ENCODE peak calls at places on chromosomes 6 and 20, in eight cellular contexts. K, T, M, L, O, G, S and U are unnamed samples. For H3K4me1, the result is how much of the 10 kb centered on the place peaks cover.

GRCh38 chr6:113636357-113636824 is 220.8 kb upstream of the MARCKS start:
- DNase-seq in O (peak), S (peak), L (no peak), M (no peak), K (peak), T (no peak), G (no peak), U (no peak)

GRCh38 chr6:42365021-42365420 is 86.7 kb downstream of the TRERF1 start:
- DNase-seq in S (peak), K (peak), T (no peak), L (no peak), G (no peak), M (no peak), O (no peak), U (no peak)

GRCh38 chr6:170128346-170128745 is 162.5 kb downstream of the DLL1 start:
- DNase-seq in T (no peak), M (no peak), K (no peak), S (no peak), O (no peak), G (no peak), L (peak), U (no peak)

GRCh38 chr6:158041788-158042187 is 60.1 kb downstream of the SYNJ2 start:
- DNase-seq in T (no peak), G (no peak), O (no peak), L (no peak), M (no peak), S (no peak), K (no peak), U (no peak)

GRCh38 chr6:118319890-118320289 is 228.2 kb upstream of the PLN start:
- DNase-seq in M (no peak), K (no peak), O (peak), L (no peak), G (no peak), T (no peak), S (no peak), U (no peak)

GRCh38 chr20:50336631-50337030 is 146.0 kb downstream of the CEBPB start:
- DNase-seq in L (no peak), M (no peak), G (no peak), O (no peak), T (no peak), S (peak), K (peak), U (no peak)

GRCh38 chr6:79302341-79302740 is 67.9 kb upstream of the HMGN3 start:
- DNase-seq in T (no peak), L (no peak), G (no peak), K (no peak), S (no peak), O (peak), M (no peak), U (no peak)

GRCh38 chr6:19434065-19434464 is 403.1 kb upstream of the ID4 start:
- DNase-seq in G (no peak), S (no peak), T (no peak), O (no peak), K (no peak), L (no peak), M (no peak), U (no peak)

GRCh38 chr6:84583784-84584183 is 180.6 kb downstream of the TBX18 start:
- DNase-seq in M (no peak), K (peak), T (no peak), O (no peak), L (no peak), S (peak), G (no peak), U (no peak)

GRCh38 chr6:40477246-40478126 is 109.7 kb downstream of the LRFN2 start:
- DNase-seq in K (no peak), M (peak), O (peak), G (no peak), T (peak), L (peak), S (no peak), U (no peak)

GRCh38 chr20:14830466-14830865 is 493.1 kb upstream of the FLRT3 start:
- DNase-seq in K (no peak), G (no peak), T (no peak), L (no peak), O (no peak), S (no peak), M (no peak), U (no peak)

GRCh38 chr6:50845499-50846108 is 26.9 kb downstream of the TFAP2B start:
- DNase-seq in T (no peak), L (no peak), O (peak), G (no peak), S (no peak), K (no peak), M (no peak), U (peak)

GRCh38 chr6:3410385-3411360 is 46.2 kb downstream of the SLC22A23 start:
- DNase-seq in L (peak), K (peak), G (no peak), M (peak), O (peak), T (peak), S (peak), U (no peak)

GRCh38 chr6:7541175-7542064 is at the start of gene DSP:
- DNase-seq in L (no peak), O (peak), M (no peak), S (peak), K (peak), T (peak), G (peak), U (peak)

GRCh38 chr6:33621396-33622388 is 570 bp downstream of the ITPR3 start:
- DNase-seq in L (peak), T (peak), O (peak), G (peak), K (no peak), S (peak), M (peak), U (peak)

GRCh38 chr6:39897699-39898098 is 36.6 kb downstream of the MOCS1 start:
- DNase-seq in K (no peak), T (no peak), S (no peak), L (no peak), O (no peak), G (no peak), M (no peak), U (no peak)

GRCh38 chr6:94089915-94090314 is 670.6 kb upstream of the EPHA7 start:
- DNase-seq in O (peak), K (no peak), L (no peak), G (no peak), S (no peak), M (no peak), T (no peak), U (no peak)

GRCh38 chr20:13626724-13627123 is 12.0 kb downstream of the TASP1 start:
- DNase-seq in K (no peak), L (no peak), G (no peak), S (no peak), O (no peak), M (no peak), T (no peak), U (no peak)

GRCh38 chr20:58624687-58625086 is 26.4 kb upstream of the STX16 start:
- DNase-seq in S (no peak), L (no peak), K (no peak), G (no peak), M (no peak), T (no peak), O (no peak), U (no peak)

GRCh38 chr6:63140114-63140513 is 71.2 kb upstream of the FKBP1C start:
- DNase-seq in L (no peak), G (no peak), O (no peak), M (no peak), T (no peak), K (no peak), S (no peak), U (no peak)

GRCh38 chr6:49423817-49424216 is 39.2 kb downstream of the MMUT start:
- DNase-seq in T (no peak), M (no peak), L (no peak), O (peak), G (no peak), S (peak), K (no peak), U (no peak)

GRCh38 chr6:11120273-11121005 is 8.9 kb upstream of the ERVFRD-1 start:
- DNase-seq in O (no peak), S (peak), K (peak), M (no peak), T (no peak), G (no peak), L (no peak), U (no peak)

GRCh38 chr6:31952140-31952805 is 6.4 kb downstream of the CFB start:
- DNase-seq in O (peak), G (peak), K (peak), M (no peak), S (peak), T (no peak), L (peak), U (peak)

GRCh38 chr20:58143531-58143930 is 84.9 kb downstream of the ANKRD60 start:
- DNase-seq in K (no peak), T (no peak), L (no peak), S (no peak), M (no peak), O (no peak), G (no peak), U (no peak)

GRCh38 chr6:10441004-10441654 is 26.3 kb upstream of the TFAP2A start:
- DNase-seq in M (no peak), K (peak), O (peak), S (peak), L (no peak), G (no peak), T (no peak), U (no peak)

GRCh38 chr6:112501705-112502104 is 154.6 kb downstream of the RFPL4B start:
- DNase-seq in K (peak), G (peak), L (no peak), T (no peak), M (no peak), S (no peak), O (peak), U (peak)
- H3K4me1 ChIP-seq in K (under half), G (under half), L (under half), T (under half), M (under half), S (under half), O (under half), U (under half)

GRCh38 chr6:104010897-104011296 is 848.8 kb downstream of the HACE1 start:
- DNase-seq in L (no peak), K (no peak), O (no peak), T (no peak), S (no peak), G (no peak), M (no peak), U (no peak)
- H3K27ac ChIP-seq in L (no peak), K (no peak), O (no peak), T (no peak), S (no peak), G (no peak), M (no peak), U (no peak)

DNA sequence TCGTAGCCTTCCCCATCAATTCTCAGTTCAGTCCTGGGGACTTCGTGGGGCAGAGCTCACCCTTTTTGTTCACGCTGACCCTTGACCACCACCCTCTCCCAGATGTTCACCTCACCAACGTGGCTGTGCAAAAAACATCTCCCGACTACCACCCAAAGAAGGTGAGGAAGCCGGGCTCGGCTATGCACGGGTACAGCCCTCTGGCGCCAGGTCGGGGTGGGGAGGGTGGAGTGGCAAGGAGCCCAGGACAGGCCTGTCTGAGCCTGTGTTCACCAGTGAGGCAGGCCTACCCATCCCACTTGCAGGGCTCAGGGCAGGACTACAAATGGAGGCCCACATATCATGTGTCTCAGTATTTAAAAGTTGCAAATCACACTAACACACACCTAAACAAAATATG is 18.1 kb downstream of the PDRG1 start:
- DNase-seq in K (no peak), T (no peak), O (no peak), L (no peak), G (no peak), S (no peak), M (no peak), U (no peak)
- H3K4me1 ChIP-seq in K (under half), T (under half), O (under half), L (under half), G (under half), S (under half), M (under half), U (under half)

DNA sequence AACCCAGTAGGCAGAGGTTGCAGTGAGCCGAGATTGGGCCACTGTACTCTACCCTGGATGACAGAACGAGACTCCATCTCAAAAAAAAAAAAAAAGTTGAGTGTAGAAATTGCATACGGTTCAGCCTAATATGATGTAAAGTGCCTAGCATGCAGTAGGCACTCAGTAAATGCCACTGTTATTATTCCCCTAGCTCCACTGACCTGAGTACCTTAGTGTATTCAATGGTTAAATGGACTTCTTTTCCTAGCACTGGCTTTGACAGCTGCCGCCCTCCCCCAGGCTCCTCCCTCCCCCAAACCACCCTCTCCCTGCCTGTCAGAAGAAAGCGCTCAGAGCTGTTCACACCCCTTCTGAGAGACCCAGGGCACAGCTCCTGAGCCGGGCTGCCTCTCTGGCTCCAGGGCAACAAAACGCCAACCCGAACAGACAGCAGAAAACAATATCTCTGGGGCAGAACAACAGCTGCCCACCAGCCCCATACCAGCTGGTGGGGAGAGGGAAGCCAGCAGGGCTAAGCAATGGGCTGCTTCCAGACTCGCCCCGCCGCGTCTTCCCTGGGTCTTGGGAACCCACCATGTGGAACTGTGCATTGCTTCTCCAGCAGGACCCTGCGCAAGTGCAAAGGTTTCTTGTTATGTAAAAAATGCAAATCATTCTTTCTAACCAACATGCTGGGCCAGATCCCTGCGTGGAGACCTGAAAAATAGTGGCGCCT is 4.5 kb downstream of the CPNE5 start:
- DNase-seq in S (no peak), M (no peak), T (no peak), K (no peak), G (no peak), L (no peak), O (peak), U (no peak)
- H3K27ac ChIP-seq in S (no peak), M (no peak), T (no peak), K (no peak), G (no peak), L (no peak), O (no peak), U (no peak)

DNA sequence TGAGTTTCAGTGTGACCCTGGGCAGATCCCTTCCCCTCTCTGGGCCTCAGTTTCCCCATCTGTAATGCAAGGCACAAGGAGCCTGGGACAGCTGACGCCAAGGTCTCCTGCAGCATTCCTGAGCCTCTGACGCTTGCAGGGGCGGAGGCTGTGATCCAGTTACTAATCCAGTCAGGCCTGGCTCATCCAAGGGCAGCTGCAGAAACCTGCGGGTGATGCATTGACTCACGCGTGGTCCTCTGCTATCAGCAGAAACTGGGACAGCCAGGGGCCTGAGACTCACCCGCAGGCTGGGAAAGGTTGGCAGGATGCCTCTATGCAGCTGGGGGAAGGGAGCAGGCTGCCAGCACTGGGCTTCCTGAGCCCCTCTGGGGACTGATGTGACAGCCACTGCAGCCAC is 65.0 kb upstream of the SIRPA start:
- DNase-seq in G (peak), L (no peak), M (no peak), K (peak), T (no peak), S (peak), O (peak), U (no peak)
- H3K4me1 ChIP-seq in G (under half), L (under half), M (under half), K (under half), T (under half), S (under half), O (under half), U (under half)